ENCODE peak calls at places on chromosomes 16 and 17, in four cellular contexts. P is A549, N is GM23338, E is thoracic aorta. I is an unnamed sample.

GRCh38 chr16:50709061-50709695 is 15.8 kb downstream of the NOD2 start:
- DNase-seq in P (no peak), N (no peak), E (no peak), I (no peak)

GRCh38 chr17:80374039-80374731 is 40.8 kb upstream of the ENDOV start:
- DNase-seq in P (no peak), N (no peak), E (no peak), I (no peak)

GRCh38 chr16:77955127-77955526 is 67.2 kb upstream of the CLEC3A start:
- DNase-seq in P (no peak), N (peak), E (no peak), I (no peak)

GRCh38 chr16:50838885-50839284 is 97.0 kb downstream of the CYLD start:
- DNase-seq in P (no peak), N (no peak), E (no peak), I (no peak)

GRCh38 chr17:67366193-67367157 is at the start of gene PSMD12:
- DNase-seq in P (peak), N (peak), E (peak), I (no peak)

GRCh38 chr17:27489045-27489715 is 32.9 kb downstream of the KSR1 start:
- DNase-seq in P (peak), N (no peak), E (no peak), I (no peak)

GRCh38 chr17:49996495-49997255 is 1.7 kb upstream of the DLX3 start:
- DNase-seq in P (peak), N (peak), E (no peak), I (no peak)

GRCh38 chr17:1907818-1908698 is 78.3 kb downstream of the RPA1 start:
- DNase-seq in P (no peak), N (peak), E (no peak), I (no peak)

GRCh38 chr16:8863594-8864424 is 5.0 kb downstream of the CARHSP1 start:
- DNase-seq in P (peak), N (peak), E (no peak), I (no peak)

GRCh38 chr17:41343031-41343430 is 7.6 kb downstream of the KRT33A start:
- DNase-seq in P (no peak), N (no peak), E (no peak), I (no peak)

GRCh38 chr16:50928065-50928464 is 186.2 kb downstream of the CYLD start:
- DNase-seq in P (no peak), N (no peak), E (no peak), I (no peak)

GRCh38 chr17:73103661-73104335 is 11.3 kb upstream of the SLC39A11 start:
- DNase-seq in P (no peak), N (no peak), E (no peak), I (no peak)

GRCh38 chr17:32822996-32823395 is 53.9 kb downstream of the MYO1D start:
- DNase-seq in P (no peak), N (no peak), E (no peak), I (no peak)

GRCh38 chr16:53744449-53744848 is 40.5 kb downstream of the FTO start:
- DNase-seq in P (no peak), N (peak), E (no peak), I (no peak)

GRCh38 chr16:14500791-14501190 is 129.3 kb downstream of the PARN start:
- DNase-seq in P (no peak), N (no peak), E (no peak), I (no peak)

GRCh38 chr17:238071-238963 is 56.9 kb upstream of the DOC2B start:
- DNase-seq in P (no peak), N (no peak), E (no peak), I (no peak)

GRCh38 chr17:75364078-75364477 is 41.4 kb downstream of the GRB2 start:
- DNase-seq in P (no peak), N (no peak), E (no peak), I (peak)

GRCh38 chr16:50878966-50879615 is 137.2 kb downstream of the CYLD start:
- DNase-seq in P (no peak), N (peak), E (no peak), I (no peak)

GRCh38 chr17:77245162-77245926 is 104.6 kb downstream of the SEC14L1 start:
- DNase-seq in P (no peak), N (no peak), E (no peak), I (no peak)

GRCh38 chr17:60398227-60398959 is 6.5 kb upstream of the USP32 start:
- DNase-seq in P (no peak), N (no peak), E (no peak), I (no peak)

GRCh38 chr16:12371497-12371896 is 395.0 kb downstream of the SNX29 start:
- DNase-seq in P (no peak), N (no peak), E (no peak), I (no peak)

GRCh38 chr17:31918701-31919128 is 17.2 kb upstream of the UTP6 start:
- DNase-seq in P (peak), N (no peak), E (no peak), I (no peak)

GRCh38 chr17:65627892-65628622 is 66.6 kb upstream of the AXIN2 start:
- DNase-seq in P (peak), N (no peak), E (peak), I (peak)

GRCh38 chr17:34487616-34488015 is 91.8 kb upstream of the TMEM132E start:
- DNase-seq in P (no peak), N (peak), E (no peak), I (no peak)

GRCh38 chr17:52106638-52107261 is 51.8 kb downstream of the CA10 start:
- DNase-seq in P (peak), N (peak), E (no peak), I (no peak)

GRCh38 chr16:48318630-48319029 is 66.6 kb downstream of the SIAH1 start:
- DNase-seq in P (no peak), N (peak), E (no peak), I (no peak)

GRCh38 chr17:78041401-78042179 is 83.1 kb downstream of the TNRC6C start:
- DNase-seq in P (no peak), N (no peak), E (no peak), I (no peak)

GRCh38 chr16:66223176-66223780 is 143.2 kb upstream of the CDH5 start:
- DNase-seq in P (no peak), N (no peak), E (peak), I (no peak)

GRCh38 chr17:49217651-49218413 is 7.3 kb downstream of the ABI3 start:
- DNase-seq in P (no peak), N (no peak), E (no peak), I (no peak)

GRCh38 chr17:70879389-70879788 is 710.1 kb downstream of the KCNJ2 start:
- DNase-seq in P (no peak), N (no peak), E (no peak), I (no peak)

GRCh38 chr16:228917-229730 is at the start of gene LUC7L:
- DNase-seq in P (peak), N (peak), E (peak), I (no peak)

GRCh38 chr16:46832757-46833464 is 1.9 kb upstream of the C16orf87 start:
- DNase-seq in P (no peak), N (no peak), E (no peak), I (no peak)

DNA sequence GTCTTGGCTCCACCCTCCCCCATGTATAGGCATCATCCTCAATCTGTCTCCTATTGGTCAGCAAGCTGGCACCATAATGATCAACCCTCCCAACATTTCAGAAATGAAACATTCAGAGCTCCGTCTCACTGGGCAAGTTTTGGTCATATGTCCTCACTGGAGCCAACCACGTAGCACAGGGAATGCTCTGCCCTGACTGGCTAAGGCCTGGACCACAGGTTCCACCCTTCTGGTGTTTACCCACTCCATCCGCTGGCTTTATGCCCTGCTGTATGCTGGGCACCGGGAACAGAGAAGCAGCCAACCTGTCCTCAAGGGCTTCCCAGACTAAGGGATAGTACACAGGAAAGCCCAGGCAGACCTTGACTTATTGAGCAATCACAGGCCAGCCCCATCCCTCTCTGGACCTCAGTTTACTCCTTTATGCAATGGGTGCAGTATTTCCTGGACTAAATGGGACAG is 20.5 kb downstream of the MYO15A start:
- DNase-seq in P (peak), N (no peak), E (no peak), I (peak)
- H3K27ac ChIP-seq in P (no peak), N (no peak), E (no peak), I (no peak)

DNA sequence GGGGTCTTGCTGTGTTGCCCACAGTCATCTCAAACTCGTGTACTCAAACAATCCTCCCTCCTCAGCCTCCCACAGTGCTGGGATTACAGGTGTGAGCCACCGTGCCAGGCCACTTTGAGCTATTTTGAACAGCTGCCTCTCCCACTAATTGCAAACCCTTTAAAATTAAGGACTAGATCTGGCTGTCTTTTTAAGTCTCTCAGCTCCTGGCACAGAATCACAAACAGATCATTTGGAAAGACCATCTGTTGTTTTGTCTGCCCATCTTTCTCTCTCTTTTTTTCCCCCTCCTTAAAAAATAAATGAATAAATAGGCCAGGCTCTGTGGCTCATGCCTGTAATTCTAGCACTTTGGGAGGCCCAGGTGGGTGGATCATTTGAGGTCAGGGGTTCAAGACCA is 10.9 kb upstream of the STAT3 start:
- DNase-seq in P (no peak), N (no peak), E (no peak), I (no peak)
- H3K27ac ChIP-seq in P (peak), N (peak), E (peak), I (no peak)

DNA sequence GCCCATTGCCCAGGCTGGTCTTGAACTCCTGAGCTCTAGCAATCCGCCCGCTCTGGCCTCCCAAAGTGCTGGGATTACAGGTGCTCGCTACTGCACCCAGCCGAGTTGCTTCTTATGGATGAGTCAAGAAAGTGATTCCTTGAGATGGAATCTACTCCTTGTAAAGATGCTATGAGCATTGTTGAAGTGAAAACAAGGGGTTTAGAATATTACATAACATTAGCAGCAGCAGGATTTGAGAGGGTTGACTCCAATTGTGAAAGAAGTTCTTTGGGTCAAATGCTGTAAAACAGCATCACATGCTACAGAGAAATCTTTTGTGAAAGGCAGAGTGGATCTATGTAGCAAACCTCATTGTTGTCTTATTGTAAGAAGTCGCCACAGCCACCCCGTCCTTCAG is 72.7 kb downstream of the NT5M start:
- DNase-seq in P (no peak), N (no peak), E (no peak), I (no peak)
- H3K27ac ChIP-seq in P (no peak), N (no peak), E (no peak), I (no peak)

GRCh38 chr17:61809816-61810392 is 53.4 kb downstream of the BRIP1 start:
- DNase-seq in P (no peak), N (no peak), E (no peak), I (no peak)
- H3K27ac ChIP-seq in P (no peak), N (no peak), E (no peak), I (peak)

GRCh38 chr17:59367657-59368045 is 36.2 kb downstream of the YPEL2 start:
- DNase-seq in P (no peak), N (no peak), E (no peak), I (no peak)
- H3K27ac ChIP-seq in P (no peak), N (peak), E (peak), I (peak)

GRCh38 chr16:74991593-74992403 is 6.9 kb upstream of the WDR59 start:
- DNase-seq in P (no peak), N (no peak), E (no peak), I (no peak)
- H3K27ac ChIP-seq in P (no peak), N (no peak), E (no peak), I (no peak)

I was measured in epithelial cell of prostate.